ENCODE peak calls at places on chromosomes 5 and 9, in four cellular contexts. One of them, this sample, is unnamed.

GRCh38 chr5:176402684-176403083 is 13.7 kb downstream of the CLTB start:
- DNase-seq in HFFc6: no peak
- DNase-seq in psoas muscle: no peak
- DNase-seq in HepG2: no peak
- DNase-seq in this sample: no peak

GRCh38 chr5:116343961-116344360 is 230.7 kb downstream of the SEMA6A start:
- DNase-seq in HFFc6: no peak
- DNase-seq in psoas muscle: peak; percentile 22
- DNase-seq in HepG2: no peak
- DNase-seq in this sample: no peak

GRCh38 chr5:41908374-41909079 is 4.4 kb downstream of the RIMOC1 start:
- DNase-seq in HFFc6: peak; percentile 77
- DNase-seq in psoas muscle: no peak
- DNase-seq in HepG2: no peak
- DNase-seq in this sample: no peak

GRCh38 chr5:123089971-123090640 is 1.1 kb downstream of the PRDM6 start:
- DNase-seq in HFFc6: no peak
- DNase-seq in psoas muscle: peak; percentile 39
- DNase-seq in HepG2: no peak
- DNase-seq in this sample: no peak

GRCh38 chr5:106474066-106474465 is 1196.7 kb downstream of the EFNA5 start:
- DNase-seq in HFFc6: no peak
- DNase-seq in psoas muscle: no peak
- DNase-seq in HepG2: no peak
- DNase-seq in this sample: no peak

GRCh38 chr5:66952153-66952552 is 244.4 kb downstream of the CD180 start:
- DNase-seq in HFFc6: no peak
- DNase-seq in psoas muscle: no peak
- DNase-seq in HepG2: no peak
- DNase-seq in this sample: no peak

GRCh38 chr5:95960802-95961616 is 642 bp downstream of the ELL2 start:
- DNase-seq in HFFc6: peak; percentile 69
- DNase-seq in psoas muscle: peak; percentile 86
- DNase-seq in HepG2: peak; percentile 42
- DNase-seq in this sample: peak; percentile 83

GRCh38 chr9:93589688-93590087 is 13.3 kb downstream of the PHF2 start:
- DNase-seq in HFFc6: peak; percentile 50
- DNase-seq in psoas muscle: no peak
- DNase-seq in HepG2: peak; percentile 83
- DNase-seq in this sample: no peak

GRCh38 chr5:151708126-151708525 is 21.4 kb upstream of the SPARC start:
- DNase-seq in HFFc6: no peak
- DNase-seq in psoas muscle: no peak
- DNase-seq in HepG2: peak; percentile 25
- DNase-seq in this sample: no peak

GRCh38 chr5:141694479-141694878 is 12.4 kb upstream of the ARAP3 start:
- DNase-seq in HFFc6: no peak
- DNase-seq in psoas muscle: no peak
- DNase-seq in HepG2: no peak
- DNase-seq in this sample: no peak

GRCh38 chr5:132238169-132238744 is 10.6 kb upstream of the P4HA2 start:
- DNase-seq in HFFc6: peak; percentile 64
- DNase-seq in psoas muscle: peak; percentile 70
- DNase-seq in HepG2: peak; percentile 41
- DNase-seq in this sample: peak; percentile 63

GRCh38 chr5:17412760-17413671 is 85.0 kb upstream of the TAF11L2 start:
- DNase-seq in HFFc6: no peak
- DNase-seq in psoas muscle: no peak
- DNase-seq in HepG2: no peak
- DNase-seq in this sample: no peak

GRCh38 chr5:119453045-119453383 is 717 bp downstream of the HSD17B4 start:
- DNase-seq in HFFc6: no peak
- DNase-seq in psoas muscle: no peak
- DNase-seq in HepG2: no peak
- DNase-seq in this sample: no peak

GRCh38 chr5:174518512-174518911 is 205.9 kb upstream of the MSX2 start:
- DNase-seq in HFFc6: no peak
- DNase-seq in psoas muscle: no peak
- DNase-seq in HepG2: no peak
- DNase-seq in this sample: no peak

GRCh38 chr5:6804766-6805165 is 91.5 kb downstream of the TENT4A start:
- DNase-seq in HFFc6: peak; percentile 37
- DNase-seq in psoas muscle: no peak
- DNase-seq in HepG2: no peak
- DNase-seq in this sample: no peak

GRCh38 chr5:90944116-90944515 is 385.5 kb downstream of the ADGRV1 start:
- DNase-seq in HFFc6: no peak
- DNase-seq in psoas muscle: no peak
- DNase-seq in HepG2: no peak
- DNase-seq in this sample: no peak

GRCh38 chr9:87389936-87390335 is 107.7 kb upstream of the DAPK1 start:
- DNase-seq in HFFc6: peak; percentile 1
- DNase-seq in psoas muscle: no peak
- DNase-seq in HepG2: no peak
- DNase-seq in this sample: no peak

GRCh38 chr5:77426670-77427069 is 65.4 kb downstream of the WDR41 start:
- DNase-seq in HFFc6: peak; percentile 65
- DNase-seq in psoas muscle: no peak
- DNase-seq in HepG2: peak; percentile 27
- DNase-seq in this sample: no peak

GRCh38 chr9:72894342-72894741 is 58.5 kb downstream of the ALDH1A1 start:
- DNase-seq in HFFc6: peak; percentile 91
- DNase-seq in psoas muscle: no peak
- DNase-seq in HepG2: no peak
- DNase-seq in this sample: no peak

GRCh38 chr5:126335871-126336270 is 87.3 kb upstream of the GRAMD2B start:
- DNase-seq in HFFc6: no peak
- DNase-seq in psoas muscle: no peak
- DNase-seq in HepG2: no peak
- DNase-seq in this sample: no peak

GRCh38 chr5:52580921-52581320 is 206.8 kb upstream of the ITGA1 start:
- DNase-seq in HFFc6: peak; percentile 35
- DNase-seq in psoas muscle: no peak
- DNase-seq in HepG2: no peak
- DNase-seq in this sample: no peak

GRCh38 chr5:7850533-7851239 is at the start of gene CFAP90:
- DNase-seq in HFFc6: no peak
- DNase-seq in psoas muscle: peak; percentile 39
- DNase-seq in HepG2: peak; percentile 49
- DNase-seq in this sample: no peak

GRCh38 chr5:93800988-93801811 is 59.8 kb upstream of the POU5F2 start:
- DNase-seq in HFFc6: peak; percentile 48
- DNase-seq in psoas muscle: peak; percentile 13
- DNase-seq in HepG2: peak; percentile 45
- DNase-seq in this sample: no peak

GRCh38 chr5:87120518-87121314 is 147.0 kb upstream of the RASA1 start:
- DNase-seq in HFFc6: peak; percentile 88
- DNase-seq in psoas muscle: no peak
- DNase-seq in HepG2: no peak
- DNase-seq in this sample: no peak

GRCh38 chr5:13745508-13745907 is 199.0 kb downstream of the DNAH5 start:
- DNase-seq in HFFc6: peak; percentile 37
- DNase-seq in psoas muscle: no peak
- DNase-seq in HepG2: peak; percentile 38
- DNase-seq in this sample: no peak

GRCh38 chr9:80839821-80840670 is 849.3 kb downstream of the TLE1 start:
- DNase-seq in HFFc6: no peak
- DNase-seq in psoas muscle: no peak
- DNase-seq in HepG2: no peak
- DNase-seq in this sample: no peak

GRCh38 chr5:16577677-16578076 is 39.1 kb downstream of the RETREG1 start:
- DNase-seq in HFFc6: no peak
- DNase-seq in psoas muscle: no peak
- DNase-seq in HepG2: no peak
- DNase-seq in this sample: no peak

GRCh38 chr5:163460562-163461176 is at the start of gene HMMR:
- DNase-seq in HFFc6: no peak
- DNase-seq in psoas muscle: no peak
- DNase-seq in HepG2: peak; percentile 13
- DNase-seq in this sample: no peak

GRCh38 chr5:171316258-171317121 is 7.4 kb downstream of the TLX3 start:
- DNase-seq in HFFc6: no peak
- DNase-seq in psoas muscle: no peak
- DNase-seq in HepG2: no peak
- DNase-seq in this sample: no peak

GRCh38 chr9:93827545-93828330 is 127.4 kb downstream of the BARX1 start:
- DNase-seq in HFFc6: peak; percentile 7
- DNase-seq in psoas muscle: peak; percentile 45
- DNase-seq in HepG2: peak; percentile 43
- DNase-seq in this sample: no peak

DNA sequence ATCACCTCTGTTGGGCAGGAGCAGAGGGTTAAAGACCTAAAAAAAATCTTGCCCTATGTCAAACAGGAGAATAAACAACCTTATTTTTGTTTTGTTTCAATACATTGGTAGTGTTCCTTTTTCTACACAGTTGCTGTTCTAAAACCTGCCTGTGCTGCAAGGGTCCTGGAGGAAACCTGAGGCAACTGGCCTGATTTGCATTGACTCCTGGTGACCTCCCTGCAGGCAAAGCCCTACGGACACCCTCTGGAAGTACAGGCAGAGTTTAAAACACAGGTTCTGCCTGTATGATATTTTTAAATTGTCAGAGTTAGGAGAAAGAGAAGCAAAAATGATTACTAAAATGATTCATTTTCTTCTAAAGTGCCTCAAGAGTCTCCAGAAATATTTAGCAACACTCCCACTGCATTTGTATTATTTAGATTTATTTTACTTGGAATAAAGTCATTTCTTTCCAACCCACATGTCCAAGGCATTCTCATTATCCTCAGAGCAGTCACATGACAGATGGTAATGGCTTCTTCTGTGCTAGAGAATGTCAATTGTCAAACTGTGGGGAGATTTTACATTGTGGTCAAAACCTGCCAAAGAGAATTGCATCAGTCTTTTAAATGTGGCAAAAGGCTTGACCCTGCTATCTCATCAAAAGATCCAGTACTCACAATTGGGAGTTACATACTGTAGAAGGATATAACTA is 559.6 kb downstream of the CETN3 start:
- DNase-seq in HFFc6: no peak
- DNase-seq in psoas muscle: no peak
- DNase-seq in HepG2: no peak
- DNase-seq in this sample: no peak
- TF ChIP-seq CTCF in HFFc6: no peak
- TF ChIP-seq CTCF in psoas muscle: no peak
- TF ChIP-seq CTCF in HepG2: no peak
- TF ChIP-seq CTCF in this sample: no peak

GRCh38 chr5:55406292-55406691 is 98.5 kb downstream of the MTREX start:
- DNase-seq in HFFc6: no peak
- DNase-seq in psoas muscle: no peak
- DNase-seq in HepG2: no peak
- DNase-seq in this sample: no peak

GRCh38 chr5:55407984-55408383 is 100.2 kb downstream of the MTREX start:
- DNase-seq in HFFc6: no peak
- DNase-seq in psoas muscle: no peak
- DNase-seq in HepG2: no peak
- DNase-seq in this sample: no peak

GRCh38 chr5:55407059-55407684 is 99.4 kb downstream of the MTREX start:
- DNase-seq in HFFc6: peak; percentile 46
- DNase-seq in psoas muscle: no peak
- DNase-seq in HepG2: peak; percentile 27
- DNase-seq in this sample: no peak

GRCh38 chr5:55402199-55402598 is 94.4 kb downstream of the MTREX start:
- DNase-seq in HFFc6: no peak
- DNase-seq in psoas muscle: no peak
- DNase-seq in HepG2: no peak
- DNase-seq in this sample: no peak
- TF ChIP-seq CTCF in HFFc6: peak; percentile 22
- TF ChIP-seq CTCF in psoas muscle: no peak
- TF ChIP-seq CTCF in HepG2: no peak
- TF ChIP-seq CTCF in this sample: no peak

GRCh38 chr5:10712574-10713366 is 48.3 kb downstream of the DAP start:
- DNase-seq in HFFc6: no peak
- DNase-seq in psoas muscle: no peak
- DNase-seq in HepG2: no peak
- DNase-seq in this sample: no peak
- TF ChIP-seq CTCF in HFFc6: no peak
- TF ChIP-seq CTCF in psoas muscle: no peak
- TF ChIP-seq CTCF in HepG2: no peak
- TF ChIP-seq CTCF in this sample: no peak

DNA sequence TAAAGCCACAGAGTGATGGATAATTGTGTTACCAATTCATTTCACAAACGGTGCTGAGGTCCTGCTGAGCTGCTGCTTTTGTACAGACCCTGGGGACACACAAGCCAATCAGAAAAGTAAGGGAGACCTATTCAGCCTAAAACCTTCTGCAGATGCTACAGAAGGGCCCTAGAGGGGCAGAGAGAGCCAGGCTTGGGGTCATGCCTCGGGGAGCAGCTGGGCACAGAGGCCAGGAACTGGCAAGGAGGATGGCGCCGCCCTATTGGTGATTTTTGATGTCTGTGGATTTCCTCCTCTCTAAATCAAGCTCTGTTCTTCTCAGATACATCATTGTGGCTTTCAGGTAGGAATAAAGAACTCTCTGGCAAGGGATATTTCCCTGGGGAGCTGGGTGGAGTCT is 181.9 kb downstream of the ZNF462 start:
- DNase-seq in HFFc6: no peak
- DNase-seq in psoas muscle: no peak
- DNase-seq in HepG2: no peak
- DNase-seq in this sample: no peak
- TF ChIP-seq CTCF in HFFc6: peak; percentile 48
- TF ChIP-seq CTCF in psoas muscle: peak; percentile 22
- TF ChIP-seq CTCF in HepG2: peak; percentile 6
- TF ChIP-seq CTCF in this sample: no peak

GRCh38 chr5:130532786-130533185 is 628.5 kb downstream of the CHSY3 start:
- DNase-seq in HFFc6: no peak
- DNase-seq in psoas muscle: no peak
- DNase-seq in HepG2: no peak
- DNase-seq in this sample: no peak
- TF ChIP-seq CTCF in HFFc6: no peak
- TF ChIP-seq CTCF in psoas muscle: no peak
- TF ChIP-seq CTCF in HepG2: no peak
- TF ChIP-seq CTCF in this sample: no peak

GRCh38 chr9:137278913-137279711 is 1.6 kb downstream of the TOR4A start:
- DNase-seq in HFFc6: no peak
- DNase-seq in psoas muscle: no peak
- DNase-seq in HepG2: no peak
- DNase-seq in this sample: no peak

GRCh38 chr9:137278061-137278912 is 761 bp downstream of the TOR4A start:
- DNase-seq in HFFc6: no peak
- DNase-seq in psoas muscle: peak; percentile 37
- DNase-seq in HepG2: no peak
- DNase-seq in this sample: no peak

GRCh38 chr9:137276757-137277328 is 683 bp upstream of the TOR4A start:
- DNase-seq in HFFc6: peak; percentile 24
- DNase-seq in psoas muscle: peak; percentile 73
- DNase-seq in HepG2: peak; percentile 76
- DNase-seq in this sample: no peak

GRCh38 chr9:137275937-137276756 is 1.4 kb upstream of the TOR4A start:
- DNase-seq in HFFc6: no peak
- DNase-seq in psoas muscle: no peak
- DNase-seq in HepG2: no peak
- DNase-seq in this sample: no peak

GRCh38 chr9:137277329-137278041 is at the start of gene TOR4A:
- DNase-seq in HFFc6: peak; percentile 85
- DNase-seq in psoas muscle: peak; percentile 81
- DNase-seq in HepG2: peak; percentile 94
- DNase-seq in this sample: peak; percentile 56
- TF ChIP-seq CTCF in HFFc6: peak; percentile 67
- TF ChIP-seq CTCF in psoas muscle: no peak
- TF ChIP-seq CTCF in HepG2: peak; percentile 83
- TF ChIP-seq CTCF in this sample: no peak

GRCh38 chr5:111756701-111757581 is at the start of gene NREP:
- DNase-seq in HFFc6: peak; percentile 98
- DNase-seq in psoas muscle: peak; percentile 88
- DNase-seq in HepG2: peak; percentile 90
- DNase-seq in this sample: no peak
- TF ChIP-seq CTCF in HFFc6: peak; percentile 55
- TF ChIP-seq CTCF in psoas muscle: peak; percentile 28
- TF ChIP-seq CTCF in HepG2: no peak
- TF ChIP-seq CTCF in this sample: no peak